ENCODE peak calls at places on chromosomes 1 and 21, in seven cellular contexts. H is RKO; W is GM23248; Y is fibroblast of the aortic adventitia; X is kidney glomerular epithelial cell; E is activated CD8-positive, alpha-beta T cell treated with anti-CD3 and anti-CD28 coated beads for 36 hours; K is CD8-positive, alpha-beta T cell. F is an unnamed sample.

GRCh38 chr1:7558921-7559869 is 211.9 kb upstream of the VAMP3 start:
- DNase-seq in H (no peak), W (no peak), Y (no peak), X (no peak), E (no peak), K (no peak), F (no peak)

GRCh38 chr1:43039228-43040055 is 80.8 kb upstream of the SLC2A1 start:
- DNase-seq in H (no peak), W (no peak), Y (no peak), X (no peak), E (no peak), K (no peak), F (no peak)

GRCh38 chr1:89950703-89951102 is 44.2 kb upstream of the ZNF326 start:
- DNase-seq in H (no peak), W (no peak), Y (no peak), X (no peak), E (no peak), K (no peak), F (no peak)

GRCh38 chr1:44775930-44776748 is 799 bp downstream of the RPS8 start:
- DNase-seq in H (peak), W (peak), Y (peak), X (peak), E (peak), K (no peak), F (peak)

GRCh38 chr1:165284471-165284870 is 72.0 kb downstream of the LMX1A start:
- DNase-seq in H (no peak), W (no peak), Y (no peak), X (no peak), E (no peak), K (no peak), F (no peak)

GRCh38 chr1:160819186-160819585 is 23.2 kb downstream of the LY9 start:
- DNase-seq in H (no peak), W (no peak), Y (no peak), X (no peak), E (no peak), K (no peak), F (no peak)

GRCh38 chr1:196143602-196144342 is 464.5 kb downstream of the KCNT2 start:
- DNase-seq in H (no peak), W (peak), Y (no peak), X (no peak), E (no peak), K (no peak), F (no peak)

GRCh38 chr21:36917487-36918158 is 48.8 kb downstream of the HLCS start:
- DNase-seq in H (peak), W (peak), Y (peak), X (no peak), E (no peak), K (no peak), F (peak)

GRCh38 chr21:45921917-45922316 is 59.7 kb upstream of the COL6A1 start:
- DNase-seq in H (no peak), W (no peak), Y (no peak), X (no peak), E (no peak), K (no peak), F (no peak)

GRCh38 chr1:174968750-174969244 is 30.9 kb upstream of the CACYBP start:
- DNase-seq in H (no peak), W (peak), Y (peak), X (peak), E (peak), K (peak), F (peak)

GRCh38 chr1:25773441-25774125 is 26.4 kb upstream of the SELENON start:
- DNase-seq in H (no peak), W (peak), Y (no peak), X (peak), E (no peak), K (no peak), F (no peak)

GRCh38 chr1:156458181-156458503 is 42.4 kb downstream of the MEF2D start:
- DNase-seq in H (peak), W (peak), Y (peak), X (no peak), E (no peak), K (no peak), F (no peak)

GRCh38 chr1:108961752-108962486 is 1.4 kb downstream of the CLCC1 start:
- DNase-seq in H (peak), W (no peak), Y (peak), X (no peak), E (no peak), K (no peak), F (no peak)

GRCh38 chr1:167661527-167662436 is 31.8 kb downstream of the RCSD1 start:
- DNase-seq in H (no peak), W (peak), Y (peak), X (no peak), E (no peak), K (no peak), F (no peak)

GRCh38 chr1:224052767-224053166 is 61.1 kb upstream of the FBXO28 start:
- DNase-seq in H (peak), W (peak), Y (peak), X (no peak), E (no peak), K (no peak), F (no peak)

GRCh38 chr1:9728451-9729295 is 77.1 kb downstream of the PIK3CD start:
- DNase-seq in H (no peak), W (no peak), Y (no peak), X (no peak), E (peak), K (peak), F (peak)

GRCh38 chr1:184210822-184211221 is 159.3 kb downstream of the TSEN15 start:
- DNase-seq in H (no peak), W (no peak), Y (no peak), X (no peak), E (no peak), K (no peak), F (no peak)

GRCh38 chr1:16719571-16720402 is 20.5 kb upstream of the RNU1-4 start:
- DNase-seq in H (peak), W (no peak), Y (no peak), X (no peak), E (no peak), K (peak), F (no peak)

GRCh38 chr1:22096463-22096862 is 44.0 kb downstream of the CDC42 start:
- DNase-seq in H (no peak), W (no peak), Y (no peak), X (no peak), E (no peak), K (no peak), F (no peak)

GRCh38 chr1:15731735-15732685 is 4.0 kb upstream of the SLC25A34 start:
- DNase-seq in H (no peak), W (no peak), Y (no peak), X (no peak), E (no peak), K (no peak), F (no peak)

GRCh38 chr1:230029244-230029643 is 37.8 kb upstream of the GALNT2 start:
- DNase-seq in H (no peak), W (no peak), Y (no peak), X (no peak), E (peak), K (no peak), F (peak)

GRCh38 chr1:5509664-5510452 is 482.4 kb downstream of the NPHP4 start:
- DNase-seq in H (peak), W (peak), Y (peak), X (peak), E (peak), K (peak), F (peak)

GRCh38 chr1:18693256-18694098 is 62.8 kb downstream of the PAX7 start:
- DNase-seq in H (no peak), W (no peak), Y (no peak), X (no peak), E (no peak), K (no peak), F (no peak)

GRCh38 chr1:186202174-186202843 is 172.7 kb downstream of the TPR start:
- DNase-seq in H (no peak), W (peak), Y (peak), X (no peak), E (no peak), K (no peak), F (no peak)

GRCh38 chr1:50975436-50975835 is 5.4 kb downstream of the CDKN2C start:
- DNase-seq in H (no peak), W (no peak), Y (peak), X (no peak), E (no peak), K (no peak), F (no peak)

GRCh38 chr1:2528966-2529750 is 905 bp downstream of the HES5 start:
- DNase-seq in H (no peak), W (peak), Y (no peak), X (no peak), E (peak), K (no peak), F (peak)

F was measured in activated CD4-positive, alpha-beta memory T cell treated with anti-CD3 and anti-CD28 coated beads for 36 hours.